ENCODE peak calls at places on chromosomes 5 and 9, in eight cellular contexts. F, M, B, O, X, D, Q and V are unnamed samples.

GRCh38 chr5:76401801-76402250 is 1.3 kb upstream of the IQGAP2 start:
- DNase-seq in F (no peak), M (no peak), B (no peak), O (no peak), X (no peak), D (no peak), Q (no peak), V (no peak)

GRCh38 chr9:94169978-94170377 is 85.7 kb downstream of the PTPDC1 start:
- DNase-seq in F (no peak), M (no peak), B (no peak), O (no peak), X (no peak), D (no peak), Q (no peak), V (no peak)

GRCh38 chr9:70080481-70081119 is 37.0 kb downstream of the MAMDC2 start:
- DNase-seq in F (no peak), M (peak; percentile 85), B (peak; percentile 19), O (no peak), X (peak; percentile 74), D (no peak), Q (no peak), V (no peak)

GRCh38 chr5:32462618-32463017 is 18.1 kb upstream of the ZFR start:
- DNase-seq in F (no peak), M (peak; percentile 79), B (peak; percentile 16), O (no peak), X (peak; percentile 71), D (no peak), Q (no peak), V (no peak)

GRCh38 chr9:34185778-34186551 is 7.1 kb downstream of the UBAP1 start:
- DNase-seq in F (no peak), M (peak; percentile 99), B (peak; percentile 82), O (no peak), X (peak; percentile 93), D (no peak), Q (no peak), V (peak; percentile 76)

GRCh38 chr9:99474186-99474585 is 252.1 kb downstream of the SEC61B start:
- DNase-seq in F (peak; percentile 25), M (no peak), B (no peak), O (no peak), X (no peak), D (no peak), Q (no peak), V (no peak)

GRCh38 chr5:74442466-74442865 is 198.1 kb downstream of the ENC1 start:
- DNase-seq in F (no peak), M (peak; percentile 39), B (no peak), O (no peak), X (no peak), D (no peak), Q (no peak), V (no peak)

GRCh38 chr9:77595426-77596051 is 52.6 kb downstream of the GNA14 start:
- DNase-seq in F (no peak), M (peak; percentile 13), B (no peak), O (no peak), X (no peak), D (no peak), Q (no peak), V (no peak)

GRCh38 chr9:130128251-130128650 is 44.0 kb upstream of the NCS1 start:
- DNase-seq in F (no peak), M (no peak), B (no peak), O (no peak), X (no peak), D (no peak), Q (no peak), V (peak; percentile 56)

GRCh38 chr5:7372399-7372798 is 23.5 kb upstream of the ADCY2 start:
- DNase-seq in F (no peak), M (no peak), B (no peak), O (no peak), X (no peak), D (no peak), Q (peak; percentile 79), V (no peak)

GRCh38 chr9:84823426-84824271 is 154.1 kb downstream of the NTRK2 start:
- DNase-seq in F (no peak), M (peak; percentile 27), B (peak; percentile 7), O (no peak), X (no peak), D (no peak), Q (no peak), V (no peak)

GRCh38 chr9:86924206-86924605 is 23.1 kb downstream of the GAS1 start:
- DNase-seq in F (no peak), M (no peak), B (no peak), O (no peak), X (no peak), D (no peak), Q (no peak), V (no peak)

GRCh38 chr9:136712690-136713554 is 550 bp downstream of the DIPK1B start:
- DNase-seq in F (no peak), M (no peak), B (no peak), O (no peak), X (no peak), D (no peak), Q (peak; percentile 79), V (no peak)
- H3K4me1 ChIP-seq in F (peaks cover 48% of the 10 kb centered on the region), M (no peaks in the 10 kb centered on the region), B (peaks cover 32% of the 10 kb centered on the region), O (peaks cover 8% of the 10 kb centered on the region), X (peaks cover 1% of the 10 kb centered on the region), D (peaks cover 8% of the 10 kb centered on the region), Q (no peaks in the 10 kb centered on the region), V (no peaks in the 10 kb centered on the region)

GRCh38 chr9:123609844-123610243 is 253.8 kb downstream of the CRB2 start:
- DNase-seq in F (no peak), M (no peak), B (no peak), O (peak; percentile 23), X (no peak), D (no peak), Q (no peak), V (no peak)
- H3K27ac ChIP-seq in F (no peak overlapping the region), M (no peak overlapping the region), B (no peak overlapping the region), O (no peak overlapping the region), X (no peak overlapping the region), D (no peak overlapping the region), Q (no peak overlapping the region), V (no peak overlapping the region)

DNA sequence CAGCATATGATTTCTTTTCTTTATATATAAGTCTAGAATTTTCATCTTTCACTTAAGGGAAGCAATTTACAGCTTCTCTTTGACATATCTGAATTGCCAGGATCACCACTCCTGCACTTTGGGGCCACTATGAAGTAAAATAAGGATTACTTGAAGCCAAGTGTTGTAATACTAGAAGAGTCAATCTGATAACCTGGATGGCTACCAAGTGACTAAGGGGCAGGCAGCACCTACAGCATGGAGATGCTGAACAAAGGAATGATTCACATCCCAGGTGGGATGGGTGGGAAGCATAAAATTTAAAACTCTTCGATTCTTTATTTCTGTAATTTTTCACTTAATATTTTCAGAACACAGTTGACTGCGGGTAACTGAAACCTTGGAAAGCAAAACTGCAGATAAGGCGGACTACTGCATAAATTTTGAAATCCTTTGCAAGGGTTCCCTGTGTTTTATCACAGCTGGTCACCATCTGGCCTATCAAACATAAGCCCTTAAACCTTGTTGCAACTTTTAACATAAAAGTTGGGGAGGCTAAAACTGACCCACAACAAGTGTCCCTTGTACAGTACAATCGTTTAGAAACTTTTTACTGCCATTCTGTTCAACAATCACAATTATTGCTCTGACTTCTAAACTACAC is 31.2 kb downstream of the NR3C1 start:
- DNase-seq in F (no peak), M (peak; percentile 51), B (no peak), O (no peak), X (peak; percentile 42), D (no peak), Q (no peak), V (no peak)
- H3K4me1 ChIP-seq in F (peaks cover 63% of the 10 kb centered on the region), M (peaks cover 11% of the 10 kb centered on the region), B (peaks cover 63% of the 10 kb centered on the region), O (no peaks in the 10 kb centered on the region), X (peaks cover 8% of the 10 kb centered on the region), D (no peaks in the 10 kb centered on the region), Q (peaks cover 2% of the 10 kb centered on the region), V (peaks cover 9% of the 10 kb centered on the region)

DNA sequence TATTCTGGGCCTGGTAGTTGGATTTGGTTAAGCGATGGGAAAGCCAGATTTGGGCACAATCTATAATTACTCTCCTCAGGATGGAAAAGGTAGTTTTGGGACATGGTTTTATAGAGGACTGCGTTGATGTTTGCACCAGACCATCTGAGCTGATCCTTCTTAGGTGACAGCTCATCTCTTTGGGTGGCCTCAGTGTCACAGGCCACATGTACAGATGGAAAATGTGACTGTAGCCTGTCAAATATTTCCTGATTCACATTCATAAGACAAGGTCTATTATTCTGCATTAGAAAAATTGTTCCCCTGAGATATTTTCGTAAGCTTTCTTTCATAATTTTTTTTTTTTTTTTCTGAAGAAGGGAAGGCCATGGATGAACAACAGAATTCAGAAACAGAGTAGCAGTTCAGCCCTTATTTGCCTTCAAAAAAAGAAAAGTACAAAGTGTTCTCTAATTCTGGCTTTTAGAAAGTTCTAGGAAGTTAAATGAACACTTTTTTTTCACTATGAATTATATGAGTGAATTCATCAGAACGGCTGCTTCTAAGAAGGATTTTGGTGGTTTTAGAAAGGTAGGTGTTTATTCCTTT is 81.0 kb downstream of the NNT start:
- DNase-seq in F (no peak), M (no peak), B (no peak), O (no peak), X (no peak), D (no peak), Q (no peak), V (no peak)
- H3K27ac ChIP-seq in F (peak overlapping the region; percentile 58), M (no peak overlapping the region), B (no peak overlapping the region), O (no peak overlapping the region), X (no peak overlapping the region), D (no peak overlapping the region), Q (peak overlapping the region; percentile 95), V (no peak overlapping the region)